ENCODE peak calls at places on chromosome 14, in ten cellular contexts. One of them, this sample, is unnamed.

GRCh38 chr14:81710232-81710845 is 176.7 kb upstream of the SEL1L start:
- DNase-seq in K562: peak
- DNase-seq in GM12878: peak
- DNase-seq in stomach: no peak
- DNase-seq in suprapubic skin: no peak
- DNase-seq in breast epithelium: no peak
- DNase-seq in HepG2: peak
- DNase-seq in HCT116: peak
- DNase-seq in endothelial cell of umbilical vein: no peak
- DNase-seq in transverse colon: no peak
- DNase-seq in this sample: no peak

GRCh38 chr14:55580401-55581010 is 499 bp downstream of the KTN1 start:
- DNase-seq in GM12878: no peak
- DNase-seq in transverse colon: peak
- DNase-seq in HCT116: no peak
- DNase-seq in suprapubic skin: peak
- DNase-seq in stomach: peak
- DNase-seq in endothelial cell of umbilical vein: peak
- DNase-seq in K562: peak
- DNase-seq in HepG2: no peak
- DNase-seq in breast epithelium: no peak
- DNase-seq in this sample: peak

GRCh38 chr14:85296466-85297210 is 233.3 kb upstream of the FLRT2 start:
- DNase-seq in endothelial cell of umbilical vein: peak
- DNase-seq in breast epithelium: no peak
- DNase-seq in GM12878: no peak
- DNase-seq in HepG2: no peak
- DNase-seq in HCT116: no peak
- DNase-seq in transverse colon: no peak
- DNase-seq in K562: no peak
- DNase-seq in stomach: no peak
- DNase-seq in suprapubic skin: no peak
- DNase-seq in this sample: no peak

GRCh38 chr14:99916091-99916383 is 122.8 kb downstream of the EML1 start:
- DNase-seq in stomach: no peak
- DNase-seq in HCT116: no peak
- DNase-seq in GM12878: no peak
- DNase-seq in suprapubic skin: no peak
- DNase-seq in endothelial cell of umbilical vein: no peak
- DNase-seq in transverse colon: no peak
- DNase-seq in breast epithelium: no peak
- DNase-seq in K562: no peak
- DNase-seq in HepG2: peak
- DNase-seq in this sample: no peak

GRCh38 chr14:62432955-62433354 is 612.3 kb downstream of the KCNH5 start:
- DNase-seq in K562: no peak
- DNase-seq in GM12878: no peak
- DNase-seq in HepG2: no peak
- DNase-seq in HCT116: no peak
- DNase-seq in stomach: no peak
- DNase-seq in transverse colon: no peak
- DNase-seq in breast epithelium: no peak
- DNase-seq in suprapubic skin: no peak
- DNase-seq in endothelial cell of umbilical vein: no peak
- DNase-seq in this sample: no peak

GRCh38 chr14:66365388-66365787 is 120.8 kb upstream of the CCDC196 start:
- DNase-seq in stomach: no peak
- DNase-seq in HepG2: no peak
- DNase-seq in endothelial cell of umbilical vein: no peak
- DNase-seq in transverse colon: no peak
- DNase-seq in breast epithelium: no peak
- DNase-seq in HCT116: no peak
- DNase-seq in GM12878: peak
- DNase-seq in K562: no peak
- DNase-seq in suprapubic skin: no peak
- DNase-seq in this sample: no peak

GRCh38 chr14:58427289-58428010 is at the start of the genes KIAA0586 and TIMM9:
- DNase-seq in GM12878: peak
- DNase-seq in stomach: peak
- DNase-seq in K562: peak
- DNase-seq in HepG2: peak
- DNase-seq in breast epithelium: peak
- DNase-seq in suprapubic skin: peak
- DNase-seq in HCT116: peak
- DNase-seq in endothelial cell of umbilical vein: peak
- DNase-seq in transverse colon: peak
- DNase-seq in this sample: peak

GRCh38 chr14:49768301-49769121 is 558 bp downstream of the KLHDC2 start:
- DNase-seq in endothelial cell of umbilical vein: peak
- DNase-seq in suprapubic skin: peak
- DNase-seq in stomach: peak
- DNase-seq in HCT116: peak
- DNase-seq in GM12878: no peak
- DNase-seq in HepG2: peak
- DNase-seq in breast epithelium: peak
- DNase-seq in transverse colon: peak
- DNase-seq in K562: peak
- DNase-seq in this sample: peak

DNA sequence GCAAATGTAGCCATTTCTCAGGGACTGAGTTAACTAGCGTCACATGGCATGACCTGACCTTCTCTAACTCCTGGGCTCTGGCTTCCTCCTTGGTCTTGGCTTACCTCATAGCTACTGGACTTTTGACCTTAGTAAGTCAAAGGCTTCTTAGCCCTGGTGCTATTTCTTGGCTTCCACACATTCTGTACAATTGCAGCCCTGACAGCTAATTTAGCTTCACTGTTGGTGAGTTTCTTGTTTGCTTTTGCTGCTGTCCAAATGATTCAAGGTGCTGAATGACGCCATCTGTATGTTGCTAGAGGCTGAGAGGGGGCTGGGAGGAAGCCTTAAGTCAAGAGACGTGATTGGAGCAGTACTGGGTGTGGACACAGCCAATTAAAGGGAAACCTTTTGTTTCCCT is 202.7 kb downstream of the PRKD1 start:
- DNase-seq in suprapubic skin: no peak
- DNase-seq in endothelial cell of umbilical vein: no peak
- DNase-seq in K562: peak
- DNase-seq in GM12878: no peak
- DNase-seq in transverse colon: no peak
- DNase-seq in stomach: no peak
- DNase-seq in HCT116: no peak
- DNase-seq in HepG2: no peak
- DNase-seq in breast epithelium: no peak
- DNase-seq in this sample: no peak
- TF ChIP-seq POLR2AphosphoS5 in suprapubic skin: no peak
- TF ChIP-seq POLR2AphosphoS5 in endothelial cell of umbilical vein: no peak
- TF ChIP-seq POLR2AphosphoS5 in K562: no peak
- TF ChIP-seq POLR2AphosphoS5 in GM12878: no peak
- TF ChIP-seq POLR2AphosphoS5 in transverse colon: no peak
- TF ChIP-seq POLR2AphosphoS5 in stomach: peak
- TF ChIP-seq POLR2AphosphoS5 in HCT116: no peak
- TF ChIP-seq POLR2AphosphoS5 in HepG2: no peak
- TF ChIP-seq POLR2AphosphoS5 in breast epithelium: no peak
- TF ChIP-seq POLR2AphosphoS5 in this sample: no peak

GRCh38 chr14:22801716-22802115 is 13.5 kb downstream of the SLC7A7 start:
- DNase-seq in stomach: no peak
- DNase-seq in breast epithelium: no peak
- DNase-seq in GM12878: no peak
- DNase-seq in K562: no peak
- DNase-seq in HepG2: no peak
- DNase-seq in transverse colon: no peak
- DNase-seq in suprapubic skin: no peak
- DNase-seq in endothelial cell of umbilical vein: no peak
- DNase-seq in HCT116: no peak
- DNase-seq in this sample: no peak

GRCh38 chr14:22807432-22808087 is 7.7 kb downstream of the SLC7A7 start:
- DNase-seq in stomach: no peak
- DNase-seq in HCT116: no peak
- DNase-seq in suprapubic skin: no peak
- DNase-seq in transverse colon: no peak
- DNase-seq in HepG2: peak
- DNase-seq in endothelial cell of umbilical vein: no peak
- DNase-seq in GM12878: no peak
- DNase-seq in K562: no peak
- DNase-seq in breast epithelium: no peak
- DNase-seq in this sample: no peak

GRCh38 chr14:22802860-22803562 is 12.2 kb downstream of the SLC7A7 start:
- DNase-seq in breast epithelium: no peak
- DNase-seq in K562: no peak
- DNase-seq in endothelial cell of umbilical vein: no peak
- DNase-seq in suprapubic skin: no peak
- DNase-seq in HepG2: no peak
- DNase-seq in stomach: no peak
- DNase-seq in GM12878: no peak
- DNase-seq in HCT116: no peak
- DNase-seq in transverse colon: no peak
- DNase-seq in this sample: no peak

GRCh38 chr14:22800356-22800755 is 14.9 kb downstream of the SLC7A7 start:
- DNase-seq in endothelial cell of umbilical vein: no peak
- DNase-seq in K562: no peak
- DNase-seq in breast epithelium: no peak
- DNase-seq in HepG2: no peak
- DNase-seq in GM12878: no peak
- DNase-seq in suprapubic skin: no peak
- DNase-seq in HCT116: no peak
- DNase-seq in transverse colon: no peak
- DNase-seq in stomach: no peak
- DNase-seq in this sample: no peak

DNA sequence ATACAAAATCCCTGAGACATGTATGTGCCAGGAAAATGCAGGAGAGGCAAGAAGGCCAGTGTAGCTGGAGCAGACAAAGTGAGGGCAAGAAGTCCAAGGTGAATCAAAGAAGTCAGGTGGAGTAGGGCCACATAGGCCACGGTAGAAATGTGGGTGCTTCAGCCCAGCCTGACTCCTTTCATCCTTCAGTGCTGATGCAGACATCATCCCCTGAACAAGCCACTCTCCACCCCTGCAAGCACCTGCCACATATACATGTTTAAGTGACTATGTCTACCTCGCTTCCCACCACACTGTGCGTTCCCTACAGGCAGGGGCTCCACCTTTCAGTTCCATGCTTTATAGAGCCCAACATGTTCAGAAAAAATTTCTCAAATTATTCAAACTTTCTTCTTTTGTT is 11.7 kb downstream of the SLC7A7 start:
- DNase-seq in transverse colon: no peak
- DNase-seq in suprapubic skin: no peak
- DNase-seq in K562: no peak
- DNase-seq in endothelial cell of umbilical vein: no peak
- DNase-seq in HCT116: no peak
- DNase-seq in GM12878: no peak
- DNase-seq in breast epithelium: no peak
- DNase-seq in stomach: no peak
- DNase-seq in HepG2: no peak
- DNase-seq in this sample: no peak
- TF ChIP-seq POLR2A in transverse colon: no peak
- TF ChIP-seq POLR2A in suprapubic skin: no peak
- TF ChIP-seq POLR2A in K562: no peak
- TF ChIP-seq POLR2A in endothelial cell of umbilical vein: no peak
- TF ChIP-seq POLR2A in HCT116: no peak
- TF ChIP-seq POLR2A in GM12878: peak
- TF ChIP-seq POLR2A in breast epithelium: no peak
- TF ChIP-seq POLR2A in stomach: no peak
- TF ChIP-seq POLR2A in HepG2: no peak
- TF ChIP-seq POLR2A in this sample: peak

GRCh38 chr14:69044965-69045555 is 66.0 kb upstream of the ACTN1 start:
- DNase-seq in breast epithelium: no peak
- DNase-seq in HCT116: no peak
- DNase-seq in K562: no peak
- DNase-seq in GM12878: no peak
- DNase-seq in HepG2: no peak
- DNase-seq in suprapubic skin: no peak
- DNase-seq in transverse colon: no peak
- DNase-seq in stomach: no peak
- DNase-seq in endothelial cell of umbilical vein: peak
- DNase-seq in this sample: no peak
- TF ChIP-seq POLR2AphosphoS5 in breast epithelium: peak
- TF ChIP-seq POLR2AphosphoS5 in HCT116: no peak
- TF ChIP-seq POLR2AphosphoS5 in K562: no peak
- TF ChIP-seq POLR2AphosphoS5 in GM12878: no peak
- TF ChIP-seq POLR2AphosphoS5 in HepG2: no peak
- TF ChIP-seq POLR2AphosphoS5 in suprapubic skin: no peak
- TF ChIP-seq POLR2AphosphoS5 in transverse colon: no peak
- TF ChIP-seq POLR2AphosphoS5 in stomach: peak
- TF ChIP-seq POLR2AphosphoS5 in endothelial cell of umbilical vein: peak
- TF ChIP-seq POLR2AphosphoS5 in this sample: no peak

GRCh38 chr14:24139272-24139934 is 2.0 kb downstream of the EMC9 start:
- DNase-seq in transverse colon: no peak
- DNase-seq in HepG2: peak
- DNase-seq in endothelial cell of umbilical vein: no peak
- DNase-seq in K562: no peak
- DNase-seq in stomach: no peak
- DNase-seq in GM12878: no peak
- DNase-seq in breast epithelium: no peak
- DNase-seq in HCT116: no peak
- DNase-seq in suprapubic skin: no peak
- DNase-seq in this sample: no peak

GRCh38 chr14:24144451-24144850 is 2.0 kb downstream of the PSME2 start:
- DNase-seq in HepG2: no peak
- DNase-seq in HCT116: no peak
- DNase-seq in GM12878: no peak
- DNase-seq in stomach: no peak
- DNase-seq in suprapubic skin: no peak
- DNase-seq in transverse colon: no peak
- DNase-seq in endothelial cell of umbilical vein: no peak
- DNase-seq in breast epithelium: no peak
- DNase-seq in K562: no peak
- DNase-seq in this sample: no peak

GRCh38 chr14:24143511-24143910 is 2.1 kb upstream of the EMC9 start:
- DNase-seq in stomach: no peak
- DNase-seq in transverse colon: no peak
- DNase-seq in K562: no peak
- DNase-seq in breast epithelium: no peak
- DNase-seq in suprapubic skin: no peak
- DNase-seq in GM12878: no peak
- DNase-seq in HepG2: no peak
- DNase-seq in HCT116: no peak
- DNase-seq in endothelial cell of umbilical vein: no peak
- DNase-seq in this sample: no peak

GRCh38 chr14:24138396-24139271 is 2.6 kb downstream of the PSME1 start:
- DNase-seq in transverse colon: no peak
- DNase-seq in HCT116: no peak
- DNase-seq in stomach: no peak
- DNase-seq in HepG2: no peak
- DNase-seq in breast epithelium: no peak
- DNase-seq in K562: no peak
- DNase-seq in endothelial cell of umbilical vein: no peak
- DNase-seq in GM12878: no peak
- DNase-seq in suprapubic skin: no peak
- DNase-seq in this sample: no peak

DNA sequence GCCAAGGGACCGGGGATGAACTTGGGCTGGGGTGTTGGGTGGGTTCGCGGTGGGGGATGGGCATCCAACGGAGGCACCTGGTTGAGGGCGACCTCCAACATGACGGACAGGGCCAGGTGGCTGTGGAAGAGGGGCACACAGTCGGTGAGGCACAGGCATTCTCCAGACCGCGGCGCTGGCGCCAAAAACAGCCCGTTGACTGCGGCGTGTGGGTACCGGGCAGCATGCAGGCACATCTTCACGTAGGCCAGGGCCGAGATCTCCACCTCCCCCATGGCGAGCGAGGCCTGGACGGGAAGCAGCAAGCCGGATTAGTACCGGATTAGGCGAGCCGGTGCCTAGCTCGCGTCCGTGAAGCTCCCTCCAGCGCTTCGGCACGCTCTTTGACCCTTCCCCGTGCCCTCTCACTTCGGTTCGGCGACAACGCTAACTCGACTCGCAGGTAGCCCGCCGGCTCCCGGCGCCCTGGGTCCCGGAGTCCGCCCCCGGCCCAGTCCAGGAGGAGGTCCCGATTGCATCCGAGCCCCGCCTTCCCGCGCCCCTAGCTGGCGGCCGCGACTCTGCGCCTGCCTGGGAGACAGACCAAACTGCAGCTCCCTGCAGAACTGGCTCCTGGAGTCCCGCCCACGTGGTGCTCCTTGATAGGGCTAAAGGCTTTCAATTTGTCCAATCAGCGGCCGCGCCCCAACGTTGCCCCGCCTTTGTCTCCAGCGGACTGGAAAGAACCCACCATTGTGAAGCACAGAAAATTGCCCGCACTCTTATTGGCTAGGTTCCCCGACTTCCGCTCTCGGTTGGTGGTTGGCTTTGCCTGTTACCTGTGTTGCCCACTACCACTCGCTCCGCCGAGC is at the start of gene EMC9:
- DNase-seq in GM12878: peak
- DNase-seq in K562: peak
- DNase-seq in endothelial cell of umbilical vein: peak
- DNase-seq in suprapubic skin: peak
- DNase-seq in HepG2: peak
- DNase-seq in stomach: peak
- DNase-seq in breast epithelium: peak
- DNase-seq in transverse colon: peak
- DNase-seq in HCT116: peak
- DNase-seq in this sample: peak
- TF ChIP-seq POLR2A in GM12878: peak
- TF ChIP-seq POLR2A in K562: peak
- TF ChIP-seq POLR2A in endothelial cell of umbilical vein: peak
- TF ChIP-seq POLR2A in suprapubic skin: no peak
- TF ChIP-seq POLR2A in HepG2: no peak
- TF ChIP-seq POLR2A in stomach: no peak
- TF ChIP-seq POLR2A in breast epithelium: peak
- TF ChIP-seq POLR2A in transverse colon: peak
- TF ChIP-seq POLR2A in HCT116: peak
- TF ChIP-seq POLR2A in this sample: peak